ENCODE peak calls at places on chromosomes 3 and 15, in seven cellular contexts. P is fibroblast of lung, Q is psoas muscle, S is adipocyte, A is NCI-H146, C is T-helper 9 cell, O is midbrain. E is an unnamed sample.
A peak's percentile ranks its signal among the peaks of the same experiment; 100 is the strongest.

GRCh38 chr3:171704002-171704401 is 106.3 kb downstream of the PLD1 start:
- DNase-seq in P (peak; percentile 56), Q (no peak), S (peak; percentile 36), A (peak; percentile 23), C (no peak), O (peak; percentile 13), E (peak; percentile 21)

GRCh38 chr3:13457593-13457992 is 22.5 kb upstream of the HDAC11 start:
- DNase-seq in P (peak; percentile 21), Q (no peak), S (no peak), A (no peak), C (no peak), O (no peak), E (no peak)

GRCh38 chr3:94081880-94082279 is 19.0 kb downstream of the NSUN3 start:
- DNase-seq in P (no peak), Q (no peak), S (no peak), A (no peak), C (no peak), O (no peak), E (no peak)

GRCh38 chr3:69541059-69541471 is 155.2 kb upstream of the FRMD4B start:
- DNase-seq in P (peak; percentile 32), Q (no peak), S (no peak), A (no peak), C (no peak), O (no peak), E (no peak)

GRCh38 chr15:58293622-58294550 is 137.9 kb upstream of the LIPC start:
- DNase-seq in P (no peak), Q (no peak), S (no peak), A (peak; percentile 31), C (no peak), O (no peak), E (no peak)

GRCh38 chr15:93118904-93119303 is 29.9 kb upstream of the RGMA start:
- DNase-seq in P (no peak), Q (no peak), S (no peak), A (peak; percentile 48), C (no peak), O (no peak), E (no peak)

GRCh38 chr3:195738274-195739044 is 17.7 kb downstream of the MUC20 start:
- DNase-seq in P (no peak), Q (no peak), S (no peak), A (no peak), C (no peak), O (no peak), E (no peak)

GRCh38 chr3:143142354-143142753 is 22.8 kb downstream of the CHST2 start:
- DNase-seq in P (no peak), Q (no peak), S (no peak), A (peak; percentile 64), C (no peak), O (no peak), E (no peak)

GRCh38 chr15:57432141-57432701 is 55.9 kb downstream of the CGNL1 start:
- DNase-seq in P (peak; percentile 44), Q (no peak), S (no peak), A (peak; percentile 70), C (no peak), O (no peak), E (no peak)

GRCh38 chr3:86978111-86978528 is 12.8 kb downstream of the VGLL3 start:
- DNase-seq in P (peak; percentile 37), Q (peak; percentile 71), S (peak; percentile 81), A (no peak), C (no peak), O (no peak), E (no peak)

GRCh38 chr3:176650478-176650877 is 546.8 kb downstream of the TBL1XR1 start:
- DNase-seq in P (peak; percentile 12), Q (no peak), S (peak; percentile 11), A (no peak), C (no peak), O (no peak), E (no peak)

GRCh38 chr3:184164648-184165330 is 9.6 kb downstream of the DVL3 start:
- DNase-seq in P (no peak), Q (no peak), S (no peak), A (no peak), C (no peak), O (no peak), E (no peak)

GRCh38 chr15:63094495-63094931 is 27.1 kb upstream of the LACTB start:
- DNase-seq in P (peak; percentile 59), Q (no peak), S (peak; percentile 65), A (no peak), C (no peak), O (no peak), E (no peak)

GRCh38 chr3:65854606-65855304 is 184.0 kb downstream of the MAGI1 start:
- DNase-seq in P (no peak), Q (no peak), S (no peak), A (peak; percentile 84), C (no peak), O (no peak), E (no peak)

GRCh38 chr3:73448761-73449290 is 175.9 kb downstream of the PDZRN3 start:
- DNase-seq in P (no peak), Q (no peak), S (no peak), A (no peak), C (no peak), O (no peak), E (no peak)

GRCh38 chr3:155995525-155996370 is 124.6 kb upstream of the KCNAB1 start:
- DNase-seq in P (peak; percentile 74), Q (no peak), S (peak; percentile 76), A (peak; percentile 57), C (no peak), O (no peak), E (no peak)

GRCh38 chr3:55162031-55162784 is 234.3 kb upstream of the LRTM1 start:
- DNase-seq in P (peak; percentile 68), Q (no peak), S (peak; percentile 54), A (no peak), C (no peak), O (no peak), E (no peak)

GRCh38 chr15:53830707-53831386 is 71.4 kb upstream of the WDR72 start:
- DNase-seq in P (no peak), Q (no peak), S (no peak), A (no peak), C (no peak), O (no peak), E (no peak)

GRCh38 chr3:175224051-175224450 is 364.9 kb downstream of the NAALADL2 start:
- DNase-seq in P (no peak), Q (no peak), S (no peak), A (peak; percentile 100), C (no peak), O (no peak), E (no peak)

GRCh38 chr15:40040293-40040635 is 1.3 kb upstream of the SRP14 start:
- DNase-seq in P (no peak), Q (no peak), S (no peak), A (no peak), C (no peak), O (no peak), E (no peak)

GRCh38 chr3:46477756-46478155 is 13.1 kb upstream of the LTF start:
- DNase-seq in P (no peak), Q (no peak), S (no peak), A (no peak), C (no peak), O (no peak), E (no peak)

GRCh38 chr3:98557324-98558010 is 25.7 kb downstream of the GPR15 start:
- DNase-seq in P (no peak), Q (no peak), S (no peak), A (no peak), C (no peak), O (no peak), E (no peak)

GRCh38 chr15:101204744-101205535 is 46.9 kb downstream of the CHSY1 start:
- DNase-seq in P (peak; percentile 81), Q (no peak), S (peak; percentile 54), A (no peak), C (no peak), O (no peak), E (no peak)

GRCh38 chr15:52220896-52221660 is 29.9 kb upstream of the GNB5 start:
- DNase-seq in P (no peak), Q (no peak), S (no peak), A (no peak), C (no peak), O (no peak), E (no peak)

GRCh38 chr15:67796196-67796699 is 29.1 kb upstream of the SKOR1 start:
- DNase-seq in P (no peak), Q (no peak), S (no peak), A (no peak), C (no peak), O (no peak), E (no peak)

GRCh38 chr3:193883551-193883950 is 252.4 kb upstream of the HES1 start:
- DNase-seq in P (peak; percentile 48), Q (no peak), S (no peak), A (no peak), C (no peak), O (no peak), E (no peak)

GRCh38 chr15:49199666-49200065 is 29.6 kb downstream of the GALK2 start:
- DNase-seq in P (peak; percentile 63), Q (no peak), S (no peak), A (no peak), C (no peak), O (no peak), E (no peak)

GRCh38 chr15:68808770-68809169 is 11.9 kb downstream of the ANP32A start:
- DNase-seq in P (no peak), Q (no peak), S (no peak), A (no peak), C (no peak), O (no peak), E (no peak)

GRCh38 chr3:194572131-194572789 is 61.0 kb downstream of the TMEM44 start:
- DNase-seq in P (peak; percentile 90), Q (peak; percentile 72), S (peak; percentile 94), A (peak; percentile 92), C (no peak), O (no peak), E (no peak)

GRCh38 chr3:181839915-181840295 is 128.2 kb downstream of the SOX2 start:
- DNase-seq in P (no peak), Q (no peak), S (no peak), A (no peak), C (no peak), O (no peak), E (no peak)

GRCh38 chr3:148062590-148062989 is 635.1 kb upstream of the AGTR1 start:
- DNase-seq in P (no peak), Q (no peak), S (no peak), A (no peak), C (no peak), O (no peak), E (no peak)

GRCh38 chr3:14478943-14479550 is 61.1 kb downstream of the GRIP2 start:
- DNase-seq in P (no peak), Q (no peak), S (no peak), A (no peak), C (no peak), O (no peak), E (no peak)

GRCh38 chr15:93617443-93617842 is 528.4 kb upstream of the RGMA start:
- DNase-seq in P (no peak), Q (peak; percentile 14), S (no peak), A (peak; percentile 9), C (no peak), O (no peak), E (no peak)

GRCh38 chr3:69033470-69033869 is 18.7 kb downstream of the TMF1 start:
- DNase-seq in P (peak; percentile 10), Q (no peak), S (peak; percentile 53), A (no peak), C (no peak), O (no peak), E (no peak)

GRCh38 chr3:71400986-71401451 is 182.5 kb downstream of the FOXP1 start:
- DNase-seq in P (no peak), Q (no peak), S (no peak), A (no peak), C (no peak), O (no peak), E (no peak)

E was measured in effector memory CD8-positive, alpha-beta T cell.